ENCODE peak calls at places on chromosomes 3 and 15, in nine cellular contexts. One of them, this sample, is unnamed.

GRCh38 chr3:72904156-72904555 is 16.3 kb downstream of the GXYLT2 start:
- DNase-seq in mesothelial cell of epicardium: no peak
- DNase-seq in sigmoid colon: no peak
- DNase-seq in amniotic stem cell: no peak
- DNase-seq in head of caudate nucleus: no peak
- DNase-seq in NCI-H1092 treated with DMSO at 0.1 percent for 48 hours: no peak
- DNase-seq in ACHN: no peak
- DNase-seq in CD8-positive, alpha-beta memory T cell: no peak
- DNase-seq in stimulated activated CD8-positive, alpha-beta memory T cell treated with anti-CD3 and anti-CD28 coated beads, Interleukin-12 subunit alpha, Interleukin-12 subunit beta, amount 100 ng/mL, for 4 hours: no peak
- DNase-seq in this sample: no peak

GRCh38 chr15:28936481-28936881 is 50.7 kb downstream of the APBA2 start:
- DNase-seq in ACHN: no peak
- DNase-seq in mesothelial cell of epicardium: no peak
- DNase-seq in amniotic stem cell: no peak
- DNase-seq in head of caudate nucleus: no peak
- DNase-seq in stimulated activated CD8-positive, alpha-beta memory T cell treated with anti-CD3 and anti-CD28 coated beads, Interleukin-12 subunit alpha, Interleukin-12 subunit beta, amount 100 ng/mL, for 4 hours: no peak
- DNase-seq in NCI-H1092 treated with DMSO at 0.1 percent for 48 hours: no peak
- DNase-seq in CD8-positive, alpha-beta memory T cell: no peak
- DNase-seq in sigmoid colon: peak; percentile 52
- DNase-seq in this sample: no peak

GRCh38 chr3:170622369-170623159 is 36.7 kb upstream of the SLC7A14 start:
- DNase-seq in stimulated activated CD8-positive, alpha-beta memory T cell treated with anti-CD3 and anti-CD28 coated beads, Interleukin-12 subunit alpha, Interleukin-12 subunit beta, amount 100 ng/mL, for 4 hours: no peak
- DNase-seq in mesothelial cell of epicardium: peak; percentile 49
- DNase-seq in sigmoid colon: peak; percentile 77
- DNase-seq in head of caudate nucleus: peak; percentile 28
- DNase-seq in amniotic stem cell: peak; percentile 57
- DNase-seq in ACHN: no peak
- DNase-seq in NCI-H1092 treated with DMSO at 0.1 percent for 48 hours: no peak
- DNase-seq in CD8-positive, alpha-beta memory T cell: no peak
- DNase-seq in this sample: no peak

GRCh38 chr3:140163159-140163763 is 228.3 kb downstream of the CLSTN2 start:
- DNase-seq in CD8-positive, alpha-beta memory T cell: no peak
- DNase-seq in sigmoid colon: no peak
- DNase-seq in amniotic stem cell: no peak
- DNase-seq in ACHN: no peak
- DNase-seq in stimulated activated CD8-positive, alpha-beta memory T cell treated with anti-CD3 and anti-CD28 coated beads, Interleukin-12 subunit alpha, Interleukin-12 subunit beta, amount 100 ng/mL, for 4 hours: no peak
- DNase-seq in head of caudate nucleus: no peak
- DNase-seq in mesothelial cell of epicardium: no peak
- DNase-seq in NCI-H1092 treated with DMSO at 0.1 percent for 48 hours: no peak
- DNase-seq in this sample: no peak

GRCh38 chr15:82613764-82614163 is 33.4 kb downstream of the CPEB1 start:
- DNase-seq in amniotic stem cell: no peak
- DNase-seq in stimulated activated CD8-positive, alpha-beta memory T cell treated with anti-CD3 and anti-CD28 coated beads, Interleukin-12 subunit alpha, Interleukin-12 subunit beta, amount 100 ng/mL, for 4 hours: no peak
- DNase-seq in head of caudate nucleus: no peak
- DNase-seq in CD8-positive, alpha-beta memory T cell: no peak
- DNase-seq in ACHN: no peak
- DNase-seq in mesothelial cell of epicardium: no peak
- DNase-seq in sigmoid colon: no peak
- DNase-seq in NCI-H1092 treated with DMSO at 0.1 percent for 48 hours: no peak
- DNase-seq in this sample: no peak

GRCh38 chr3:34254285-34254684 is 455.9 kb downstream of the PDCD6IP start:
- DNase-seq in ACHN: no peak
- DNase-seq in CD8-positive, alpha-beta memory T cell: no peak
- DNase-seq in head of caudate nucleus: no peak
- DNase-seq in mesothelial cell of epicardium: no peak
- DNase-seq in sigmoid colon: no peak
- DNase-seq in stimulated activated CD8-positive, alpha-beta memory T cell treated with anti-CD3 and anti-CD28 coated beads, Interleukin-12 subunit alpha, Interleukin-12 subunit beta, amount 100 ng/mL, for 4 hours: no peak
- DNase-seq in NCI-H1092 treated with DMSO at 0.1 percent for 48 hours: no peak
- DNase-seq in amniotic stem cell: no peak
- DNase-seq in this sample: no peak

GRCh38 chr3:14460342-14461005 is 58.1 kb downstream of the SLC6A6 start:
- DNase-seq in stimulated activated CD8-positive, alpha-beta memory T cell treated with anti-CD3 and anti-CD28 coated beads, Interleukin-12 subunit alpha, Interleukin-12 subunit beta, amount 100 ng/mL, for 4 hours: no peak
- DNase-seq in sigmoid colon: peak; percentile 81
- DNase-seq in CD8-positive, alpha-beta memory T cell: no peak
- DNase-seq in head of caudate nucleus: peak; percentile 58
- DNase-seq in ACHN: peak; percentile 76
- DNase-seq in amniotic stem cell: no peak
- DNase-seq in mesothelial cell of epicardium: no peak
- DNase-seq in NCI-H1092 treated with DMSO at 0.1 percent for 48 hours: peak; percentile 53
- DNase-seq in this sample: no peak

GRCh38 chr3:17850448-17850847 is 108.0 kb upstream of the TBC1D5 start:
- DNase-seq in mesothelial cell of epicardium: no peak
- DNase-seq in stimulated activated CD8-positive, alpha-beta memory T cell treated with anti-CD3 and anti-CD28 coated beads, Interleukin-12 subunit alpha, Interleukin-12 subunit beta, amount 100 ng/mL, for 4 hours: no peak
- DNase-seq in NCI-H1092 treated with DMSO at 0.1 percent for 48 hours: no peak
- DNase-seq in CD8-positive, alpha-beta memory T cell: no peak
- DNase-seq in ACHN: no peak
- DNase-seq in sigmoid colon: no peak
- DNase-seq in head of caudate nucleus: no peak
- DNase-seq in amniotic stem cell: no peak
- DNase-seq in this sample: no peak

GRCh38 chr3:15924914-15925313 is 127.1 kb upstream of the ANKRD28 start:
- DNase-seq in NCI-H1092 treated with DMSO at 0.1 percent for 48 hours: no peak
- DNase-seq in head of caudate nucleus: no peak
- DNase-seq in amniotic stem cell: no peak
- DNase-seq in sigmoid colon: no peak
- DNase-seq in ACHN: no peak
- DNase-seq in mesothelial cell of epicardium: no peak
- DNase-seq in CD8-positive, alpha-beta memory T cell: no peak
- DNase-seq in stimulated activated CD8-positive, alpha-beta memory T cell treated with anti-CD3 and anti-CD28 coated beads, Interleukin-12 subunit alpha, Interleukin-12 subunit beta, amount 100 ng/mL, for 4 hours: no peak
- DNase-seq in this sample: no peak

GRCh38 chr3:116037954-116038911 is 407.1 kb downstream of the LSAMP start:
- DNase-seq in mesothelial cell of epicardium: no peak
- DNase-seq in stimulated activated CD8-positive, alpha-beta memory T cell treated with anti-CD3 and anti-CD28 coated beads, Interleukin-12 subunit alpha, Interleukin-12 subunit beta, amount 100 ng/mL, for 4 hours: no peak
- DNase-seq in amniotic stem cell: no peak
- DNase-seq in CD8-positive, alpha-beta memory T cell: no peak
- DNase-seq in sigmoid colon: no peak
- DNase-seq in NCI-H1092 treated with DMSO at 0.1 percent for 48 hours: no peak
- DNase-seq in ACHN: no peak
- DNase-seq in head of caudate nucleus: no peak
- DNase-seq in this sample: peak; percentile 2

GRCh38 chr15:88113909-88114308 is 142.6 kb downstream of the NTRK3 start:
- DNase-seq in CD8-positive, alpha-beta memory T cell: no peak
- DNase-seq in mesothelial cell of epicardium: no peak
- DNase-seq in NCI-H1092 treated with DMSO at 0.1 percent for 48 hours: no peak
- DNase-seq in head of caudate nucleus: no peak
- DNase-seq in amniotic stem cell: no peak
- DNase-seq in ACHN: no peak
- DNase-seq in sigmoid colon: no peak
- DNase-seq in stimulated activated CD8-positive, alpha-beta memory T cell treated with anti-CD3 and anti-CD28 coated beads, Interleukin-12 subunit alpha, Interleukin-12 subunit beta, amount 100 ng/mL, for 4 hours: no peak
- DNase-seq in this sample: no peak

GRCh38 chr15:52200831-52201365 is 9.7 kb upstream of the GNB5 start:
- DNase-seq in amniotic stem cell: no peak
- DNase-seq in sigmoid colon: no peak
- DNase-seq in CD8-positive, alpha-beta memory T cell: no peak
- DNase-seq in NCI-H1092 treated with DMSO at 0.1 percent for 48 hours: no peak
- DNase-seq in ACHN: no peak
- DNase-seq in stimulated activated CD8-positive, alpha-beta memory T cell treated with anti-CD3 and anti-CD28 coated beads, Interleukin-12 subunit alpha, Interleukin-12 subunit beta, amount 100 ng/mL, for 4 hours: no peak
- DNase-seq in head of caudate nucleus: no peak
- DNase-seq in mesothelial cell of epicardium: no peak
- DNase-seq in this sample: no peak

GRCh38 chr15:68843425-68844311 is 23.0 kb upstream of the ANP32A start:
- DNase-seq in NCI-H1092 treated with DMSO at 0.1 percent for 48 hours: peak; percentile 17
- DNase-seq in CD8-positive, alpha-beta memory T cell: peak; percentile 21
- DNase-seq in stimulated activated CD8-positive, alpha-beta memory T cell treated with anti-CD3 and anti-CD28 coated beads, Interleukin-12 subunit alpha, Interleukin-12 subunit beta, amount 100 ng/mL, for 4 hours: peak; percentile 14
- DNase-seq in head of caudate nucleus: no peak
- DNase-seq in sigmoid colon: no peak
- DNase-seq in mesothelial cell of epicardium: no peak
- DNase-seq in ACHN: no peak
- DNase-seq in amniotic stem cell: no peak
- DNase-seq in this sample: no peak

GRCh38 chr15:49370782-49371181 is 52.3 kb upstream of the FGF7 start:
- DNase-seq in CD8-positive, alpha-beta memory T cell: no peak
- DNase-seq in sigmoid colon: no peak
- DNase-seq in NCI-H1092 treated with DMSO at 0.1 percent for 48 hours: peak; percentile 0
- DNase-seq in ACHN: peak; percentile 22
- DNase-seq in amniotic stem cell: no peak
- DNase-seq in stimulated activated CD8-positive, alpha-beta memory T cell treated with anti-CD3 and anti-CD28 coated beads, Interleukin-12 subunit alpha, Interleukin-12 subunit beta, amount 100 ng/mL, for 4 hours: no peak
- DNase-seq in mesothelial cell of epicardium: no peak
- DNase-seq in head of caudate nucleus: no peak
- DNase-seq in this sample: no peak

GRCh38 chr15:89975482-89976291 is 25.4 kb upstream of the ZNF710 start:
- DNase-seq in ACHN: no peak
- DNase-seq in stimulated activated CD8-positive, alpha-beta memory T cell treated with anti-CD3 and anti-CD28 coated beads, Interleukin-12 subunit alpha, Interleukin-12 subunit beta, amount 100 ng/mL, for 4 hours: no peak
- DNase-seq in CD8-positive, alpha-beta memory T cell: no peak
- DNase-seq in head of caudate nucleus: no peak
- DNase-seq in amniotic stem cell: no peak
- DNase-seq in sigmoid colon: peak; percentile 39
- DNase-seq in NCI-H1092 treated with DMSO at 0.1 percent for 48 hours: no peak
- DNase-seq in mesothelial cell of epicardium: no peak
- DNase-seq in this sample: no peak

GRCh38 chr3:149596136-149596770 is 61.6 kb downstream of the WWTR1 start:
- DNase-seq in mesothelial cell of epicardium: no peak
- DNase-seq in CD8-positive, alpha-beta memory T cell: no peak
- DNase-seq in head of caudate nucleus: no peak
- DNase-seq in sigmoid colon: no peak
- DNase-seq in NCI-H1092 treated with DMSO at 0.1 percent for 48 hours: no peak
- DNase-seq in ACHN: peak; percentile 56
- DNase-seq in amniotic stem cell: no peak
- DNase-seq in stimulated activated CD8-positive, alpha-beta memory T cell treated with anti-CD3 and anti-CD28 coated beads, Interleukin-12 subunit alpha, Interleukin-12 subunit beta, amount 100 ng/mL, for 4 hours: no peak
- DNase-seq in this sample: no peak

GRCh38 chr15:101296418-101297405 is 1.7 kb upstream of the SNRPA1 start:
- DNase-seq in NCI-H1092 treated with DMSO at 0.1 percent for 48 hours: no peak
- DNase-seq in head of caudate nucleus: no peak
- DNase-seq in mesothelial cell of epicardium: no peak
- DNase-seq in ACHN: no peak
- DNase-seq in sigmoid colon: no peak
- DNase-seq in CD8-positive, alpha-beta memory T cell: no peak
- DNase-seq in amniotic stem cell: no peak
- DNase-seq in stimulated activated CD8-positive, alpha-beta memory T cell treated with anti-CD3 and anti-CD28 coated beads, Interleukin-12 subunit alpha, Interleukin-12 subunit beta, amount 100 ng/mL, for 4 hours: no peak
- DNase-seq in this sample: no peak

GRCh38 chr3:114789803-114790202 is 357.3 kb downstream of the ZBTB20 start:
- DNase-seq in NCI-H1092 treated with DMSO at 0.1 percent for 48 hours: no peak
- DNase-seq in sigmoid colon: no peak
- DNase-seq in head of caudate nucleus: no peak
- DNase-seq in stimulated activated CD8-positive, alpha-beta memory T cell treated with anti-CD3 and anti-CD28 coated beads, Interleukin-12 subunit alpha, Interleukin-12 subunit beta, amount 100 ng/mL, for 4 hours: no peak
- DNase-seq in ACHN: no peak
- DNase-seq in mesothelial cell of epicardium: no peak
- DNase-seq in amniotic stem cell: no peak
- DNase-seq in CD8-positive, alpha-beta memory T cell: no peak
- DNase-seq in this sample: no peak

GRCh38 chr3:157082305-157082981 is 77.5 kb downstream of the CCNL1 start:
- DNase-seq in head of caudate nucleus: no peak
- DNase-seq in mesothelial cell of epicardium: no peak
- DNase-seq in stimulated activated CD8-positive, alpha-beta memory T cell treated with anti-CD3 and anti-CD28 coated beads, Interleukin-12 subunit alpha, Interleukin-12 subunit beta, amount 100 ng/mL, for 4 hours: no peak
- DNase-seq in ACHN: peak; percentile 79
- DNase-seq in CD8-positive, alpha-beta memory T cell: no peak
- DNase-seq in NCI-H1092 treated with DMSO at 0.1 percent for 48 hours: no peak
- DNase-seq in amniotic stem cell: no peak
- DNase-seq in sigmoid colon: no peak
- DNase-seq in this sample: no peak

GRCh38 chr3:85255954-85256353 is 297.2 kb downstream of the CADM2 start:
- DNase-seq in amniotic stem cell: no peak
- DNase-seq in stimulated activated CD8-positive, alpha-beta memory T cell treated with anti-CD3 and anti-CD28 coated beads, Interleukin-12 subunit alpha, Interleukin-12 subunit beta, amount 100 ng/mL, for 4 hours: no peak
- DNase-seq in sigmoid colon: no peak
- DNase-seq in ACHN: no peak
- DNase-seq in mesothelial cell of epicardium: no peak
- DNase-seq in NCI-H1092 treated with DMSO at 0.1 percent for 48 hours: no peak
- DNase-seq in head of caudate nucleus: no peak
- DNase-seq in CD8-positive, alpha-beta memory T cell: no peak
- DNase-seq in this sample: no peak

GRCh38 chr3:127525373-127525772 is 65.2 kb downstream of the TPRA1 start:
- DNase-seq in head of caudate nucleus: no peak
- DNase-seq in CD8-positive, alpha-beta memory T cell: no peak
- DNase-seq in stimulated activated CD8-positive, alpha-beta memory T cell treated with anti-CD3 and anti-CD28 coated beads, Interleukin-12 subunit alpha, Interleukin-12 subunit beta, amount 100 ng/mL, for 4 hours: no peak
- DNase-seq in amniotic stem cell: no peak
- DNase-seq in NCI-H1092 treated with DMSO at 0.1 percent for 48 hours: no peak
- DNase-seq in sigmoid colon: no peak
- DNase-seq in ACHN: peak; percentile 76
- DNase-seq in mesothelial cell of epicardium: no peak
- DNase-seq in this sample: no peak

GRCh38 chr15:58432421-58432820 is 630 bp downstream of the LIPC start:
- DNase-seq in CD8-positive, alpha-beta memory T cell: no peak
- DNase-seq in ACHN: no peak
- DNase-seq in sigmoid colon: no peak
- DNase-seq in amniotic stem cell: no peak
- DNase-seq in NCI-H1092 treated with DMSO at 0.1 percent for 48 hours: no peak
- DNase-seq in stimulated activated CD8-positive, alpha-beta memory T cell treated with anti-CD3 and anti-CD28 coated beads, Interleukin-12 subunit alpha, Interleukin-12 subunit beta, amount 100 ng/mL, for 4 hours: no peak
- DNase-seq in head of caudate nucleus: no peak
- DNase-seq in mesothelial cell of epicardium: no peak
- DNase-seq in this sample: no peak

GRCh38 chr15:34514251-34514760 is 69.1 kb downstream of the GOLGA8B start:
- DNase-seq in CD8-positive, alpha-beta memory T cell: peak; percentile 11
- DNase-seq in sigmoid colon: peak; percentile 73
- DNase-seq in ACHN: peak; percentile 20
- DNase-seq in head of caudate nucleus: peak; percentile 31
- DNase-seq in stimulated activated CD8-positive, alpha-beta memory T cell treated with anti-CD3 and anti-CD28 coated beads, Interleukin-12 subunit alpha, Interleukin-12 subunit beta, amount 100 ng/mL, for 4 hours: peak; percentile 6
- DNase-seq in mesothelial cell of epicardium: peak; percentile 70
- DNase-seq in NCI-H1092 treated with DMSO at 0.1 percent for 48 hours: no peak
- DNase-seq in amniotic stem cell: no peak
- DNase-seq in this sample: peak; percentile 15

GRCh38 chr15:89383635-89384604 is 49.3 kb upstream of the POLG start:
- DNase-seq in ACHN: no peak
- DNase-seq in amniotic stem cell: no peak
- DNase-seq in NCI-H1092 treated with DMSO at 0.1 percent for 48 hours: peak; percentile 79
- DNase-seq in mesothelial cell of epicardium: peak; percentile 98
- DNase-seq in head of caudate nucleus: no peak
- DNase-seq in CD8-positive, alpha-beta memory T cell: no peak
- DNase-seq in stimulated activated CD8-positive, alpha-beta memory T cell treated with anti-CD3 and anti-CD28 coated beads, Interleukin-12 subunit alpha, Interleukin-12 subunit beta, amount 100 ng/mL, for 4 hours: no peak
- DNase-seq in sigmoid colon: peak; percentile 93
- DNase-seq in this sample: no peak

GRCh38 chr15:34721802-34722795 is 32.7 kb downstream of the GJD2 start:
- DNase-seq in stimulated activated CD8-positive, alpha-beta memory T cell treated with anti-CD3 and anti-CD28 coated beads, Interleukin-12 subunit alpha, Interleukin-12 subunit beta, amount 100 ng/mL, for 4 hours: no peak
- DNase-seq in mesothelial cell of epicardium: peak; percentile 56
- DNase-seq in CD8-positive, alpha-beta memory T cell: no peak
- DNase-seq in amniotic stem cell: peak; percentile 36
- DNase-seq in ACHN: peak; percentile 0
- DNase-seq in sigmoid colon: peak; percentile 63
- DNase-seq in NCI-H1092 treated with DMSO at 0.1 percent for 48 hours: peak; percentile 69
- DNase-seq in head of caudate nucleus: peak; percentile 46
- DNase-seq in this sample: no peak